ENCODE peak calls at places on chromosome 3, in five cellular contexts. One of them, this sample, is unnamed.

GRCh38 chr3:173618703-173619102 is 221.2 kb downstream of the NLGN1 start:
- DNase-seq in IMR-90: no peak
- DNase-seq in HepG2: no peak
- DNase-seq in mammary epithelial cell: no peak
- DNase-seq in GM12878: no peak
- DNase-seq in this sample: no peak

GRCh38 chr3:33940736-33941135 is 142.3 kb downstream of the PDCD6IP start:
- DNase-seq in IMR-90: no peak
- DNase-seq in HepG2: no peak
- DNase-seq in mammary epithelial cell: no peak
- DNase-seq in GM12878: no peak
- DNase-seq in this sample: no peak

GRCh38 chr3:38588276-38588971 is 61.1 kb downstream of the SCN5A start:
- DNase-seq in IMR-90: no peak
- DNase-seq in HepG2: no peak
- DNase-seq in mammary epithelial cell: no peak
- DNase-seq in GM12878: no peak
- DNase-seq in this sample: peak; percentile 43

GRCh38 chr3:58214484-58215316 is 3.9 kb upstream of the DNASE1L3 start:
- DNase-seq in IMR-90: peak; percentile 42
- DNase-seq in HepG2: no peak
- DNase-seq in mammary epithelial cell: peak; percentile 100
- DNase-seq in GM12878: peak; percentile 96
- DNase-seq in this sample: no peak

GRCh38 chr3:194485471-194485875 is 1.3 kb downstream of the ATP13A3 start:
- DNase-seq in IMR-90: peak; percentile 41
- DNase-seq in HepG2: no peak
- DNase-seq in mammary epithelial cell: peak; percentile 35
- DNase-seq in GM12878: no peak
- DNase-seq in this sample: peak; percentile 89

GRCh38 chr3:46998121-46998851 is 18.8 kb downstream of the NBEAL2 start:
- DNase-seq in IMR-90: peak; percentile 18
- DNase-seq in HepG2: peak; percentile 47
- DNase-seq in mammary epithelial cell: peak; percentile 50
- DNase-seq in GM12878: no peak
- DNase-seq in this sample: peak; percentile 98

GRCh38 chr3:183579967-183580720 is 24.6 kb upstream of the KLHL6 start:
- DNase-seq in IMR-90: no peak
- DNase-seq in HepG2: no peak
- DNase-seq in mammary epithelial cell: no peak
- DNase-seq in GM12878: no peak
- DNase-seq in this sample: peak; percentile 92

GRCh38 chr3:157423337-157423736 is 13.3 kb upstream of the PTX3 start:
- DNase-seq in IMR-90: peak; percentile 51
- DNase-seq in HepG2: no peak
- DNase-seq in mammary epithelial cell: no peak
- DNase-seq in GM12878: no peak
- DNase-seq in this sample: peak; percentile 86

GRCh38 chr3:23806322-23807160 is 786 bp downstream of the UBE2E1 start:
- DNase-seq in IMR-90: no peak
- DNase-seq in HepG2: no peak
- DNase-seq in mammary epithelial cell: no peak
- DNase-seq in GM12878: no peak
- DNase-seq in this sample: peak; percentile 90

GRCh38 chr3:16917256-16917935 is 32.6 kb downstream of the PLCL2 start:
- DNase-seq in IMR-90: peak; percentile 73
- DNase-seq in HepG2: no peak
- DNase-seq in mammary epithelial cell: no peak
- DNase-seq in GM12878: no peak
- DNase-seq in this sample: no peak

GRCh38 chr3:169241575-169241927 is 422.0 kb downstream of the MECOM start:
- DNase-seq in IMR-90: peak; percentile 65
- DNase-seq in HepG2: no peak
- DNase-seq in mammary epithelial cell: peak; percentile 26
- DNase-seq in GM12878: no peak
- DNase-seq in this sample: no peak

GRCh38 chr3:134300520-134300919 is 49.9 kb upstream of the RYK start:
- DNase-seq in IMR-90: no peak
- DNase-seq in HepG2: no peak
- DNase-seq in mammary epithelial cell: no peak
- DNase-seq in GM12878: no peak
- DNase-seq in this sample: no peak

GRCh38 chr3:56323986-56324420 is 144.3 kb downstream of the ERC2 start:
- DNase-seq in IMR-90: peak; percentile 49
- DNase-seq in HepG2: no peak
- DNase-seq in mammary epithelial cell: peak; percentile 66
- DNase-seq in GM12878: no peak
- DNase-seq in this sample: no peak

GRCh38 chr3:146550743-146551510 is 6.5 kb upstream of the PLSCR1 start:
- DNase-seq in IMR-90: peak; percentile 96
- DNase-seq in HepG2: no peak
- DNase-seq in mammary epithelial cell: peak; percentile 85
- DNase-seq in GM12878: no peak
- DNase-seq in this sample: peak; percentile 90

GRCh38 chr3:184583345-184584000 is 21.9 kb downstream of the EPHB3 start:
- DNase-seq in IMR-90: no peak
- DNase-seq in HepG2: no peak
- DNase-seq in mammary epithelial cell: no peak
- DNase-seq in GM12878: no peak
- DNase-seq in this sample: peak; percentile 94

GRCh38 chr3:179840985-179841384 is 188.1 kb downstream of the USP13 start:
- DNase-seq in IMR-90: peak; percentile 67
- DNase-seq in HepG2: no peak
- DNase-seq in mammary epithelial cell: peak; percentile 88
- DNase-seq in GM12878: no peak
- DNase-seq in this sample: no peak

GRCh38 chr3:5197470-5198312 is 10.2 kb downstream of the EDEM1 start:
- DNase-seq in IMR-90: peak; percentile 73
- DNase-seq in HepG2: no peak
- DNase-seq in mammary epithelial cell: peak; percentile 70
- DNase-seq in GM12878: peak; percentile 83
- DNase-seq in this sample: no peak

GRCh38 chr3:72997421-72997961 is 880 bp downstream of the PPP4R2 start:
- DNase-seq in IMR-90: peak; percentile 64
- DNase-seq in HepG2: peak; percentile 70
- DNase-seq in mammary epithelial cell: peak; percentile 58
- DNase-seq in GM12878: no peak
- DNase-seq in this sample: peak; percentile 59

GRCh38 chr3:182795383-182795782 is 2.1 kb downstream of the ATP11B start:
- DNase-seq in IMR-90: no peak
- DNase-seq in HepG2: no peak
- DNase-seq in mammary epithelial cell: peak; percentile 66
- DNase-seq in GM12878: no peak
- DNase-seq in this sample: no peak

GRCh38 chr3:47781326-47781684 is 388 bp downstream of the SMARCC1 start:
- DNase-seq in IMR-90: no peak
- DNase-seq in HepG2: no peak
- DNase-seq in mammary epithelial cell: peak; percentile 60
- DNase-seq in GM12878: no peak
- DNase-seq in this sample: peak; percentile 90

GRCh38 chr3:125480656-125481374 is 39.2 kb downstream of the SNX4 start:
- DNase-seq in IMR-90: peak; percentile 93
- DNase-seq in HepG2: no peak
- DNase-seq in mammary epithelial cell: peak; percentile 20
- DNase-seq in GM12878: no peak
- DNase-seq in this sample: peak; percentile 85

GRCh38 chr3:168025076-168025475 is 70.6 kb downstream of the GOLIM4 start:
- DNase-seq in IMR-90: peak; percentile 52
- DNase-seq in HepG2: no peak
- DNase-seq in mammary epithelial cell: peak; percentile 9
- DNase-seq in GM12878: no peak
- DNase-seq in this sample: peak; percentile 10

GRCh38 chr3:73624363-73625123 is at the start of gene PDZRN3:
- DNase-seq in IMR-90: peak; percentile 82
- DNase-seq in HepG2: no peak
- DNase-seq in mammary epithelial cell: peak; percentile 51
- DNase-seq in GM12878: no peak
- DNase-seq in this sample: peak; percentile 95

GRCh38 chr3:147881933-147882332 is 472.8 kb downstream of the ZIC1 start:
- DNase-seq in IMR-90: no peak
- DNase-seq in HepG2: no peak
- DNase-seq in mammary epithelial cell: no peak
- DNase-seq in GM12878: no peak
- DNase-seq in this sample: no peak

GRCh38 chr3:42473083-42473932 is 29.1 kb upstream of the VIPR1 start:
- DNase-seq in IMR-90: peak; percentile 16
- DNase-seq in HepG2: no peak
- DNase-seq in mammary epithelial cell: peak; percentile 17
- DNase-seq in GM12878: no peak
- DNase-seq in this sample: no peak

GRCh38 chr3:124620600-124621063 is 109.6 kb upstream of the UMPS start:
- DNase-seq in IMR-90: peak; percentile 26
- DNase-seq in HepG2: peak; percentile 96
- DNase-seq in mammary epithelial cell: no peak
- DNase-seq in GM12878: peak; percentile 38
- DNase-seq in this sample: no peak

GRCh38 chr3:147215660-147216059 is 190.7 kb downstream of the ZIC4 start:
- DNase-seq in IMR-90: no peak
- DNase-seq in HepG2: no peak
- DNase-seq in mammary epithelial cell: no peak
- DNase-seq in GM12878: no peak
- DNase-seq in this sample: no peak

GRCh38 chr3:137020315-137020714 is 62.5 kb downstream of the IL20RB start:
- DNase-seq in IMR-90: peak; percentile 27
- DNase-seq in HepG2: peak; percentile 20
- DNase-seq in mammary epithelial cell: no peak
- DNase-seq in GM12878: no peak
- DNase-seq in this sample: no peak

GRCh38 chr3:55708242-55708641 is 221.1 kb upstream of the WNT5A start:
- DNase-seq in IMR-90: no peak
- DNase-seq in HepG2: no peak
- DNase-seq in mammary epithelial cell: no peak
- DNase-seq in GM12878: no peak
- DNase-seq in this sample: no peak

GRCh38 chr3:129003578-129004112 is 2.5 kb downstream of the EFCC1 start:
- DNase-seq in IMR-90: no peak
- DNase-seq in HepG2: peak; percentile 23
- DNase-seq in mammary epithelial cell: peak; percentile 48
- DNase-seq in GM12878: no peak
- DNase-seq in this sample: peak; percentile 76

GRCh38 chr3:197083486-197083885 is 53.9 kb upstream of the MELTF start:
- DNase-seq in IMR-90: peak; percentile 88
- DNase-seq in HepG2: no peak
- DNase-seq in mammary epithelial cell: peak; percentile 69
- DNase-seq in GM12878: no peak
- DNase-seq in this sample: peak; percentile 62

GRCh38 chr3:135865085-135865484 is 100.4 kb upstream of the PPP2R3A start:
- DNase-seq in IMR-90: peak; percentile 21
- DNase-seq in HepG2: no peak
- DNase-seq in mammary epithelial cell: no peak
- DNase-seq in GM12878: no peak
- DNase-seq in this sample: no peak

GRCh38 chr3:37386627-37387230 is 212.3 kb upstream of the LRRFIP2 start:
- DNase-seq in IMR-90: peak; percentile 14
- DNase-seq in HepG2: no peak
- DNase-seq in mammary epithelial cell: no peak
- DNase-seq in GM12878: no peak
- DNase-seq in this sample: no peak

DNA sequence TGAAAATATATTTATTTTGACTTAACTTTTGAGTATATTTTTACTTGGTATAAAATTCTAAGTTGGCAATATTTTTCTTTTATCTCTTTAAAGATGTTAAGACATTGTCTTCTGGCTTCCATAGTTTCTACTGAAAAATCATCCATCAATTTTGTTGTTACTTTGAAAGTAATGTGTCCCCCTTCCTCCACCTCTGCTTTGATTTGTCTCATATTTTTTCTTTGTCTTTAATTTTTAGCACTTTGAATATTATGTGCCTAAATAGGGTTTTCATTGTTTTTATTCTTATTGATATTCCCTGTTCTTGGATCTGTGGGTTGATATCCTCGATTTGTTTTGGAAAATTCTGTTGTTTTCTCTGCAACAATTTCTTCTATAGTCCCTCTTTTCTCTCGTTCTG is 157.4 kb downstream of the CD47 start:
- DNase-seq in IMR-90: no peak
- DNase-seq in HepG2: no peak
- DNase-seq in mammary epithelial cell: no peak
- DNase-seq in GM12878: no peak
- DNase-seq in this sample: no peak
- H3K4me2 ChIP-seq in IMR-90: no peak overlapping the region
- H3K4me2 ChIP-seq in HepG2: no peak overlapping the region
- H3K4me2 ChIP-seq in mammary epithelial cell: no peak overlapping the region
- H3K4me2 ChIP-seq in GM12878: no peak overlapping the region
- H3K4me2 ChIP-seq in this sample: no peak overlapping the region

GRCh38 chr3:160564949-160565441 is 376 bp downstream of the KPNA4 start:
- DNase-seq in IMR-90: peak; percentile 51
- DNase-seq in HepG2: peak; percentile 28
- DNase-seq in mammary epithelial cell: peak; percentile 66
- DNase-seq in GM12878: no peak
- DNase-seq in this sample: peak; percentile 95
- H2AFZ ChIP-seq in IMR-90: peak overlapping the region; percentile 88
- H2AFZ ChIP-seq in HepG2: no peak overlapping the region
- H2AFZ ChIP-seq in mammary epithelial cell: peak overlapping the region; percentile 63
- H2AFZ ChIP-seq in GM12878: peak overlapping the region; percentile 64
- H2AFZ ChIP-seq in this sample: no peak overlapping the region

GRCh38 chr3:111594205-111594604 is 941 bp downstream of the ZBED2 start:
- DNase-seq in IMR-90: peak; percentile 91
- DNase-seq in HepG2: no peak
- DNase-seq in mammary epithelial cell: peak; percentile 89
- DNase-seq in GM12878: no peak
- DNase-seq in this sample: peak; percentile 82

GRCh38 chr3:111596328-111596727 is 1.2 kb upstream of the ZBED2 start:
- DNase-seq in IMR-90: peak; percentile 13
- DNase-seq in HepG2: no peak
- DNase-seq in mammary epithelial cell: no peak
- DNase-seq in GM12878: no peak
- DNase-seq in this sample: no peak

GRCh38 chr3:111593666-111594065 is 1.5 kb downstream of the ZBED2 start:
- DNase-seq in IMR-90: no peak
- DNase-seq in HepG2: no peak
- DNase-seq in mammary epithelial cell: no peak
- DNase-seq in GM12878: no peak
- DNase-seq in this sample: peak; percentile 27

GRCh38 chr3:111595239-111595638 is at the start of gene ZBED2:
- DNase-seq in IMR-90: no peak
- DNase-seq in HepG2: no peak
- DNase-seq in mammary epithelial cell: peak; percentile 98
- DNase-seq in GM12878: no peak
- DNase-seq in this sample: no peak

DNA sequence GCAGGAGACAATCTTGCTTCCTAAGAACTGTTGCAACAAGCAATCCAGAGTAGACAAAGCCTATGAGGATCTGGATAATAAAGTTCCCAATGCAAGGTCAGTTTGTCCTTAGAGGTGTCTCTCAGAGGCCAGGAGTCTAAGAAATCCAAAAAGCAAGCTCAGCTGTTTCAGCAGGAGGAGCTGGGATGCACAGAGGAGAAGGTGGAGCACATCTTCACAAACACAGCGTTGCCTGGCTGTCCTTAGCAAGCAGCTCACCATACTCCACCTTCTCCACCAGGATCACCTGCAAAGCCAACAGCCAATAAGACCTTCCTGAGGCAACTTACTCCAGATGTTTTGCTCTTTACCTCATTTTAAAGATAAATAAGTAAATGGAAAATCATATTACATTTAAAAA is 365 bp downstream of the ZBED2 start:
- DNase-seq in IMR-90: no peak
- DNase-seq in HepG2: no peak
- DNase-seq in mammary epithelial cell: no peak
- DNase-seq in GM12878: no peak
- DNase-seq in this sample: no peak
- H3K27ac ChIP-seq in IMR-90: peak overlapping the region; percentile 47
- H3K27ac ChIP-seq in HepG2: no peak overlapping the region
- H3K27ac ChIP-seq in mammary epithelial cell: peak overlapping the region; percentile 96
- H3K27ac ChIP-seq in GM12878: no peak overlapping the region
- H3K27ac ChIP-seq in this sample: peak overlapping the region; percentile 33

GRCh38 chr3:8497582-8497981 is 4.0 kb upstream of the LMCD1 start:
- DNase-seq in IMR-90: peak; percentile 66
- DNase-seq in HepG2: peak; percentile 75
- DNase-seq in mammary epithelial cell: peak; percentile 51
- DNase-seq in GM12878: no peak
- DNase-seq in this sample: no peak
- H3K4me2 ChIP-seq in IMR-90: no peak overlapping the region
- H3K4me2 ChIP-seq in HepG2: no peak overlapping the region
- H3K4me2 ChIP-seq in mammary epithelial cell: no peak overlapping the region
- H3K4me2 ChIP-seq in GM12878: no peak overlapping the region
- H3K4me2 ChIP-seq in this sample: no peak overlapping the region